ENCODE peak calls at places on chromosomes 13 and 19, in four cellular contexts. One of them, this sample, is unnamed.

GRCh38 chr13:43307921-43308433 is 284.6 kb downstream of the DNAJC15 start:
- DNase-seq in ascending aorta: peak; percentile 75
- DNase-seq in heart left ventricle: peak; percentile 75
- DNase-seq in endothelial cell of umbilical vein: no peak
- DNase-seq in this sample: peak; percentile 58

GRCh38 chr19:16593181-16593580 is 21.0 kb upstream of the SLC35E1 start:
- DNase-seq in ascending aorta: no peak
- DNase-seq in heart left ventricle: no peak
- DNase-seq in endothelial cell of umbilical vein: no peak
- DNase-seq in this sample: no peak

GRCh38 chr13:79451500-79451962 is 29.4 kb upstream of the NDFIP2 start:
- DNase-seq in ascending aorta: no peak
- DNase-seq in heart left ventricle: no peak
- DNase-seq in endothelial cell of umbilical vein: peak; percentile 65
- DNase-seq in this sample: peak; percentile 57

GRCh38 chr19:13794388-13794751 is 873 bp upstream of the ZSWIM4 start:
- DNase-seq in ascending aorta: peak; percentile 94
- DNase-seq in heart left ventricle: peak; percentile 83
- DNase-seq in endothelial cell of umbilical vein: peak; percentile 80
- DNase-seq in this sample: no peak

GRCh38 chr13:64633948-64634347 is 2596.2 kb downstream of the PCDH9 start:
- DNase-seq in ascending aorta: no peak
- DNase-seq in heart left ventricle: no peak
- DNase-seq in endothelial cell of umbilical vein: no peak
- DNase-seq in this sample: no peak

GRCh38 chr13:68627377-68627776 is 1397.2 kb upstream of the PCDH9 start:
- DNase-seq in ascending aorta: no peak
- DNase-seq in heart left ventricle: no peak
- DNase-seq in endothelial cell of umbilical vein: no peak
- DNase-seq in this sample: no peak

GRCh38 chr13:27792393-27793218 is at the start of gene GSX1:
- DNase-seq in ascending aorta: peak; percentile 69
- DNase-seq in heart left ventricle: peak; percentile 55
- DNase-seq in endothelial cell of umbilical vein: peak; percentile 67
- DNase-seq in this sample: peak; percentile 63

GRCh38 chr19:743168-743687 is 7.7 kb upstream of the MISP start:
- DNase-seq in ascending aorta: no peak
- DNase-seq in heart left ventricle: no peak
- DNase-seq in endothelial cell of umbilical vein: no peak
- DNase-seq in this sample: peak; percentile 92

GRCh38 chr13:48431431-48431830 is 18.5 kb upstream of the LPAR6 start:
- DNase-seq in ascending aorta: no peak
- DNase-seq in heart left ventricle: no peak
- DNase-seq in endothelial cell of umbilical vein: peak; percentile 89
- DNase-seq in this sample: no peak

GRCh38 chr13:28026508-28026907 is 38.0 kb upstream of the URAD start:
- DNase-seq in ascending aorta: no peak
- DNase-seq in heart left ventricle: no peak
- DNase-seq in endothelial cell of umbilical vein: no peak
- DNase-seq in this sample: no peak

GRCh38 chr13:43180837-43181236 is 157.5 kb downstream of the DNAJC15 start:
- DNase-seq in ascending aorta: no peak
- DNase-seq in heart left ventricle: no peak
- DNase-seq in endothelial cell of umbilical vein: no peak
- DNase-seq in this sample: no peak

GRCh38 chr13:46633416-46633815 is 80.4 kb downstream of the LRCH1 start:
- DNase-seq in ascending aorta: no peak
- DNase-seq in heart left ventricle: no peak
- DNase-seq in endothelial cell of umbilical vein: no peak
- DNase-seq in this sample: no peak

GRCh38 chr13:33945477-33945876 is 127.5 kb downstream of the RFC3 start:
- DNase-seq in ascending aorta: no peak
- DNase-seq in heart left ventricle: no peak
- DNase-seq in endothelial cell of umbilical vein: no peak
- DNase-seq in this sample: no peak

GRCh38 chr13:35781661-35782060 is 305.2 kb upstream of the MAB21L1 start:
- DNase-seq in ascending aorta: no peak
- DNase-seq in heart left ventricle: no peak
- DNase-seq in endothelial cell of umbilical vein: no peak
- DNase-seq in this sample: no peak

GRCh38 chr19:29662604-29663404 is 2.5 kb upstream of the PLEKHF1 start:
- DNase-seq in ascending aorta: peak; percentile 91
- DNase-seq in heart left ventricle: peak; percentile 68
- DNase-seq in endothelial cell of umbilical vein: peak; percentile 69
- DNase-seq in this sample: peak; percentile 34

GRCh38 chr13:113591750-113592149 is 7.2 kb downstream of the TFDP1 start:
- DNase-seq in ascending aorta: peak; percentile 19
- DNase-seq in heart left ventricle: no peak
- DNase-seq in endothelial cell of umbilical vein: no peak
- DNase-seq in this sample: no peak

GRCh38 chr19:42628411-42629135 is 33.8 kb upstream of the CEACAM8 start:
- DNase-seq in ascending aorta: no peak
- DNase-seq in heart left ventricle: no peak
- DNase-seq in endothelial cell of umbilical vein: no peak
- DNase-seq in this sample: no peak

GRCh38 chr13:48542581-48543341 is 9.9 kb upstream of the RCBTB2 start:
- DNase-seq in ascending aorta: peak; percentile 71
- DNase-seq in heart left ventricle: peak; percentile 71
- DNase-seq in endothelial cell of umbilical vein: peak; percentile 86
- DNase-seq in this sample: peak; percentile 66

GRCh38 chr19:15248106-15248505 is 15.9 kb upstream of the EPHX3 start:
- DNase-seq in ascending aorta: peak; percentile 88
- DNase-seq in heart left ventricle: peak; percentile 71
- DNase-seq in endothelial cell of umbilical vein: no peak
- DNase-seq in this sample: no peak

GRCh38 chr19:55753401-55753800 is 5.5 kb upstream of the RFPL4A start:
- DNase-seq in ascending aorta: no peak
- DNase-seq in heart left ventricle: no peak
- DNase-seq in endothelial cell of umbilical vein: no peak
- DNase-seq in this sample: peak; percentile 81

GRCh38 chr19:4597278-4597974 is 37.9 kb upstream of the SEMA6B start:
- DNase-seq in ascending aorta: no peak
- DNase-seq in heart left ventricle: no peak
- DNase-seq in endothelial cell of umbilical vein: peak; percentile 41
- DNase-seq in this sample: no peak

GRCh38 chr19:45597425-45598111 is 4.4 kb downstream of the GPR4 start:
- DNase-seq in ascending aorta: no peak
- DNase-seq in heart left ventricle: no peak
- DNase-seq in endothelial cell of umbilical vein: no peak
- DNase-seq in this sample: no peak

GRCh38 chr19:6213696-6214585 is 65.8 kb downstream of the MLLT1 start:
- DNase-seq in ascending aorta: no peak
- DNase-seq in heart left ventricle: no peak
- DNase-seq in endothelial cell of umbilical vein: no peak
- DNase-seq in this sample: no peak

GRCh38 chr19:42301646-42302204 is at the start of gene PRR19:
- DNase-seq in ascending aorta: no peak
- DNase-seq in heart left ventricle: no peak
- DNase-seq in endothelial cell of umbilical vein: no peak
- DNase-seq in this sample: peak; percentile 36

GRCh38 chr13:24304620-24305019 is 4.8 kb upstream of the C1QTNF9 start:
- DNase-seq in ascending aorta: no peak
- DNase-seq in heart left ventricle: no peak
- DNase-seq in endothelial cell of umbilical vein: no peak
- DNase-seq in this sample: no peak

GRCh38 chr19:44725251-44725650 is 23.3 kb upstream of the BCL3 start:
- DNase-seq in ascending aorta: no peak
- DNase-seq in heart left ventricle: no peak
- DNase-seq in endothelial cell of umbilical vein: no peak
- DNase-seq in this sample: peak; percentile 98

GRCh38 chr19:18007939-18008673 is at the start of gene ARRDC2:
- DNase-seq in ascending aorta: peak; percentile 95
- DNase-seq in heart left ventricle: peak; percentile 94
- DNase-seq in endothelial cell of umbilical vein: peak; percentile 92
- DNase-seq in this sample: peak; percentile 90

GRCh38 chr19:38355728-38356725 is 18.3 kb upstream of the PSMD8 start:
- DNase-seq in ascending aorta: no peak
- DNase-seq in heart left ventricle: no peak
- DNase-seq in endothelial cell of umbilical vein: no peak
- DNase-seq in this sample: no peak

GRCh38 chr19:49588370-49589122 is 2.4 kb upstream of the PRR12 start:
- DNase-seq in ascending aorta: no peak
- DNase-seq in heart left ventricle: no peak
- DNase-seq in endothelial cell of umbilical vein: no peak
- DNase-seq in this sample: no peak

GRCh38 chr13:112657850-112658445 is 31.9 kb upstream of the ATP11A start:
- DNase-seq in ascending aorta: no peak
- DNase-seq in heart left ventricle: no peak
- DNase-seq in endothelial cell of umbilical vein: no peak
- DNase-seq in this sample: no peak

GRCh38 chr19:19160489-19161035 is 9.5 kb downstream of the MEF2B start:
- DNase-seq in ascending aorta: no peak
- DNase-seq in heart left ventricle: no peak
- DNase-seq in endothelial cell of umbilical vein: no peak
- DNase-seq in this sample: no peak

GRCh38 chr13:58151452-58151851 is 519.9 kb downstream of the PCDH17 start:
- DNase-seq in ascending aorta: no peak
- DNase-seq in heart left ventricle: no peak
- DNase-seq in endothelial cell of umbilical vein: no peak
- DNase-seq in this sample: no peak

GRCh38 chr13:65594255-65594654 is 1635.9 kb downstream of the PCDH9 start:
- DNase-seq in ascending aorta: no peak
- DNase-seq in heart left ventricle: no peak
- DNase-seq in endothelial cell of umbilical vein: no peak
- DNase-seq in this sample: no peak

GRCh38 chr13:26600345-26600761 is 42.9 kb downstream of the WASF3 start:
- DNase-seq in ascending aorta: no peak
- DNase-seq in heart left ventricle: no peak
- DNase-seq in endothelial cell of umbilical vein: no peak
- DNase-seq in this sample: no peak

GRCh38 chr13:26599885-26600284 is 42.4 kb downstream of the WASF3 start:
- DNase-seq in ascending aorta: no peak
- DNase-seq in heart left ventricle: no peak
- DNase-seq in endothelial cell of umbilical vein: no peak
- DNase-seq in this sample: no peak

GRCh38 chr13:26604784-26605183 is 47.3 kb downstream of the WASF3 start:
- DNase-seq in ascending aorta: peak; percentile 78
- DNase-seq in heart left ventricle: no peak
- DNase-seq in endothelial cell of umbilical vein: no peak
- DNase-seq in this sample: no peak

GRCh38 chr13:26601669-26602068 is 44.2 kb downstream of the WASF3 start:
- DNase-seq in ascending aorta: no peak
- DNase-seq in heart left ventricle: no peak
- DNase-seq in endothelial cell of umbilical vein: peak; percentile 79
- DNase-seq in this sample: no peak

DNA sequence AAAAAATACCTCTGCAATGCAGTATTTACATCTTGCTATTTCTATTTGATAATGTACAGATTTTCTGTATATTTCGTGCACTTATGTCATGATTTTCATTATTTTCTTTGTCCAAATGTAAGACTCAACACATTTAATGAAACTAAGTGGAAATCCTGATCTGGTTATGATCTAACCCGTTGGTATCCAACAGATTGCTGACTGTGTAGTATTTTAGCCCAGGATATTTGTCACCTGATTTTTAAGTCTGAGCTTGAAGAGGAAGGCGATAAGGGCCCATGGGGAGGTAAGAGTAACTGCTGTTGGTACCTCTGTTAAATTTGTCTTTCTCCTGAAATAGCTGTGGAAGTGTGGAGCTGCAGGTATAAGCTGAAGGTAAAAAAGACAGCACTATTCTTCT is 45.3 kb downstream of the WASF3 start:
- DNase-seq in ascending aorta: no peak
- DNase-seq in heart left ventricle: no peak
- DNase-seq in endothelial cell of umbilical vein: no peak
- DNase-seq in this sample: no peak
- H3K4me1 ChIP-seq in ascending aorta: peaks cover 8% of the 10 kb centered on the region
- H3K4me1 ChIP-seq in heart left ventricle: peaks cover 15% of the 10 kb centered on the region
- H3K4me1 ChIP-seq in endothelial cell of umbilical vein: peaks cover 19% of the 10 kb centered on the region
- H3K4me1 ChIP-seq in this sample: no peaks in the 10 kb centered on the region

GRCh38 chr13:110719036-110719710 is 5.7 kb downstream of the ING1 start:
- DNase-seq in ascending aorta: no peak
- DNase-seq in heart left ventricle: no peak
- DNase-seq in endothelial cell of umbilical vein: no peak
- DNase-seq in this sample: no peak

GRCh38 chr13:110726726-110727125 is 13.2 kb downstream of the ING1 start:
- DNase-seq in ascending aorta: no peak
- DNase-seq in heart left ventricle: no peak
- DNase-seq in endothelial cell of umbilical vein: no peak
- DNase-seq in this sample: peak; percentile 42

GRCh38 chr13:110722971-110723370 is 9.5 kb downstream of the ING1 start:
- DNase-seq in ascending aorta: no peak
- DNase-seq in heart left ventricle: no peak
- DNase-seq in endothelial cell of umbilical vein: no peak
- DNase-seq in this sample: peak; percentile 73

GRCh38 chr13:110723598-110723997 is 10.1 kb downstream of the ING1 start:
- DNase-seq in ascending aorta: no peak
- DNase-seq in heart left ventricle: no peak
- DNase-seq in endothelial cell of umbilical vein: no peak
- DNase-seq in this sample: no peak
- H3K27ac ChIP-seq in ascending aorta: no peak overlapping the region
- H3K27ac ChIP-seq in heart left ventricle: no peak overlapping the region
- H3K27ac ChIP-seq in endothelial cell of umbilical vein: no peak overlapping the region
- H3K27ac ChIP-seq in this sample: no peak overlapping the region

GRCh38 chr13:51632643-51633357 is 48.5 kb downstream of the WDFY2 start:
- DNase-seq in ascending aorta: no peak
- DNase-seq in heart left ventricle: no peak
- DNase-seq in endothelial cell of umbilical vein: no peak
- DNase-seq in this sample: no peak
- H3K4me1 ChIP-seq in ascending aorta: peaks cover 20% of the 10 kb centered on the region
- H3K4me1 ChIP-seq in heart left ventricle: peaks cover 61% of the 10 kb centered on the region
- H3K4me1 ChIP-seq in endothelial cell of umbilical vein: no peaks in the 10 kb centered on the region
- H3K4me1 ChIP-seq in this sample: peaks cover 2% of the 10 kb centered on the region

DNA sequence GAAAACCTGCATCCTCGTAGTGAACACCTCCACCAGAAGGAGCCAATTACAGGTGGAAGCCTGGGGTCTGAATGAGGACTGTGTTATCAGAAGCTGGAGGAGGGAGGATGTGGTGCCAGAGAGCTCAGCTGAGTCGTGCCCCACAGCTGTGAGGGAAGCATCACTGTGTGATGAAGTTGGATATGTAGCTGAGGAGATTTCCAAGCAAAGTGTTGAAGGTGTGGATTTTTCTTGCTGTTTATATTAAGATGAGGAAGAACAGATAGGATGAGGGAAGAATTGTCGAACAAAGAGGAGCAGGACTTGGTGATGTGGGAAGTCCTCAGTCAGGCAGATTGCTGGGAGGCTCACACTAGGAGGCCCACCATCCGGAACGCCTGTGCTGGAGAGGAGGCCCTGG is 4.4 kb downstream of the RAB20 start:
- DNase-seq in ascending aorta: no peak
- DNase-seq in heart left ventricle: no peak
- DNase-seq in endothelial cell of umbilical vein: no peak
- DNase-seq in this sample: no peak
- H3K27ac ChIP-seq in ascending aorta: no peak overlapping the region
- H3K27ac ChIP-seq in heart left ventricle: no peak overlapping the region
- H3K27ac ChIP-seq in endothelial cell of umbilical vein: no peak overlapping the region
- H3K27ac ChIP-seq in this sample: no peak overlapping the region

GRCh38 chr13:93554514-93554913 is 327.9 kb downstream of the GPC6 start:
- DNase-seq in ascending aorta: no peak
- DNase-seq in heart left ventricle: no peak
- DNase-seq in endothelial cell of umbilical vein: no peak
- DNase-seq in this sample: no peak
- H3K4me1 ChIP-seq in ascending aorta: no peaks in the 10 kb centered on the region
- H3K4me1 ChIP-seq in heart left ventricle: no peaks in the 10 kb centered on the region
- H3K4me1 ChIP-seq in endothelial cell of umbilical vein: no peaks in the 10 kb centered on the region
- H3K4me1 ChIP-seq in this sample: no peaks in the 10 kb centered on the region

This sample was measured in small intestine.